ENCODE peak calls at places on chromosomes 2 and 18, in four cellular contexts. X is GM12878, K is HepG2, Q is H1. H is an unnamed sample. For H3K4me1, the result is how much of the 10 kb centered on the place peaks cover.

GRCh38 chr2:112149866-112150435 is 11.8 kb downstream of the FBLN7 start:
- DNase-seq in Q (peak), X (no peak), K (no peak), H (no peak)

GRCh38 chr2:10371441-10372194 is 68.9 kb downstream of the HPCAL1 start:
- DNase-seq in X (no peak), K (no peak), Q (no peak), H (no peak)

GRCh38 chr2:29033172-29033571 is 41.2 kb downstream of the PCARE start:
- DNase-seq in Q (no peak), K (no peak), X (no peak), H (peak)

GRCh38 chr2:129480790-129481189 is 498.7 kb upstream of the RAB6C start:
- DNase-seq in K (no peak), X (no peak), Q (peak), H (no peak)

GRCh38 chr2:3730646-3731045 is 27.3 kb downstream of the DCDC2C start:
- DNase-seq in X (no peak), Q (no peak), K (no peak), H (no peak)

GRCh38 chr2:237451582-237452469 is 35.2 kb upstream of the MLPH start:
- DNase-seq in X (no peak), Q (peak), K (no peak), H (no peak)

GRCh38 chr2:117931978-117932377 is 81.9 kb downstream of the CCDC93 start:
- DNase-seq in X (no peak), K (no peak), Q (no peak), H (no peak)

GRCh38 chr2:3302751-3303582 is 74.7 kb downstream of the EIPR1 start:
- DNase-seq in K (peak), X (no peak), Q (no peak), H (no peak)

GRCh38 chr2:112584891-112585250 is 462 bp downstream of the CHCHD5 start:
- DNase-seq in Q (no peak), X (no peak), K (no peak), H (no peak)

GRCh38 chr18:76544511-76545350 is 49.7 kb upstream of the ZNF516 start:
- DNase-seq in K (no peak), X (no peak), Q (no peak), H (no peak)

GRCh38 chr2:56084117-56084936 is 99.5 kb upstream of the CCDC85A start:
- DNase-seq in Q (no peak), X (no peak), K (no peak), H (no peak)

GRCh38 chr2:150066490-150066889 is 421.0 kb downstream of the RND3 start:
- DNase-seq in Q (no peak), X (no peak), K (no peak), H (no peak)

GRCh38 chr2:235005603-235006259 is 53.9 kb downstream of the SH3BP4 start:
- DNase-seq in Q (peak), K (peak), X (no peak), H (peak)

GRCh38 chr2:157662401-157662800 is 33.7 kb upstream of the ACVR1C start:
- DNase-seq in K (no peak), Q (no peak), X (no peak), H (no peak)

GRCh38 chr2:39033980-39034379 is 86.9 kb downstream of the SOS1 start:
- DNase-seq in K (no peak), Q (no peak), X (no peak), H (no peak)

GRCh38 chr2:120203341-120204021 is 19.7 kb downstream of the TMEM185B start:
- DNase-seq in Q (no peak), X (no peak), K (no peak), H (no peak)

GRCh38 chr18:63465059-63465458 is 11.7 kb upstream of the SERPINB5 start:
- DNase-seq in K (no peak), X (no peak), Q (no peak), H (no peak)

GRCh38 chr2:65669574-65669973 is 237.2 kb upstream of the SPRED2 start:
- DNase-seq in X (no peak), Q (no peak), K (no peak), H (no peak)

GRCh38 chr2:26610504-26611335 is 30.4 kb downstream of the CIB4 start:
- DNase-seq in K (peak), X (no peak), Q (peak), H (no peak)
- TF ChIP-seq SUZ12 in K (no peak), X (no peak), Q (no peak), H (no peak)

GRCh38 chr18:12659904-12660605 is 2.1 kb upstream of the SPIRE1 start:
- DNase-seq in X (no peak), Q (no peak), K (peak), H (no peak)

GRCh38 chr18:12656671-12657047 is 1.2 kb downstream of the SPIRE1 start:
- DNase-seq in K (no peak), X (no peak), Q (no peak), H (no peak)

GRCh38 chr18:12657849-12658829 is at the start of gene SPIRE1:
- DNase-seq in Q (peak), X (no peak), K (peak), H (no peak)

GRCh38 chr18:12654971-12655370 is 2.9 kb downstream of the SPIRE1 start:
- DNase-seq in Q (no peak), X (no peak), K (no peak), H (no peak)

GRCh38 chr18:12657048-12657848 is 659 bp downstream of the SPIRE1 start:
- DNase-seq in K (no peak), X (no peak), Q (peak), H (no peak)
- H3K4me1 ChIP-seq in K (under half), X (under half), Q (under half), H (under half)

DNA sequence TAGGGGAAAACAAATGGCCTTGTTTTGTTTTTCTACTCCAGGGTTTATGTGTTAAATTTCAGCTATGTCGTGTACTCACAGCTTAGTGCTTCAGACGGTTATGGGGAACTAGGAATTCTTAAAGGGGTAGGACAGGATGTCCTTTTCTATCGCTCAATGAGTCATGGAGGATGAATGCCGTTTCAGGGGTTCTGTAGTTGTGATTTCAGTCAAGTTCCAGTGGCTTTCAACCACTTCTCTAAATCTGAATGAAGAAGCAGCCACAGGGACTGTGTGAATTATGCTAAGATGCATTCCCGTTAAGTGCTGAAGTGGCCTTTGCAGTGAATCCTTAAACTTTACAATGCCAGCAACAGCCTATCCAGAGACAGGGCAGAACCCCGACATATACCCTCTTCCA is 1231.7 kb upstream of the ZEB2 start:
- DNase-seq in Q (no peak), K (no peak), X (peak), H (peak)
- TF ChIP-seq SUZ12 in Q (no peak), K (no peak), X (no peak), H (no peak)

DNA sequence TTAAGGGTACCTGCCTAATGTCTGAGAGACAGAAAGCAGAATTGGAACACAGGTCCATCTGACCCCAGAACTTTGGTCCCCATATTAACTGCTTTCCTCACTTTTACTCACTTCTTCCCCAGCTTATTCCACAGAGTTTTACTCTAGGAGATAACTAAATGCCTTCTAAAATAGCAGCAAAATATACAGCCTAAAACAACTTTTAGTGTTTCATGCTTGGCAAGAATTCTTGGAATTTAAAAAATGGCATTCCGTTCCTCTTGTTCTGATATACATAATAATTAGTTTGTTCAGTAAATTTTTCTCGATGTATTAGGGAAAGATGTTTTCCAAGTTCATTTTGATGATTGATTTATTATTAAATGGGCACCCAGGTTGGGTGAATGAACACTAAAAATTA is 151.9 kb downstream of the FHOD3 start:
- DNase-seq in K (no peak), X (no peak), Q (no peak), H (no peak)
- H3K4me1 ChIP-seq in K (under half), X (under half), Q (under half), H (under half)

DNA sequence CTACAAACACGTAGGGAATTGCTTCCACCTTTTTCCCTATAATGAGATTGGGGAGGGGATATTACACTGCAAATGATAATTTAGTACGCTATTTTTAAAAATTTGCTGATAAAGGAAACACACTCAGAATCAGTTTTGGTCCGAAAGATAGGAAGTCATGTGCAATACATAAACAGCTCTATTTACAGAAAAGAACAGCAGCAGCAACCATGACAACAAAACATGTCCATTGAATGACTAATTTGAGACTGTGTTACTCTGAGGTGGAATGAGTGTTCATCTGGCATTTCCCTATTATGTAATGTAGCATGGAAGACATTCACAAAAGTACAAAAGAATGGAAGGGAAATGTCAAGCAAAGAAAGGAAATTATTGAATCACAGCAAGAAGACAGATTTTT is 337.2 kb downstream of the NBAS start:
- DNase-seq in X (no peak), K (no peak), Q (no peak), H (no peak)
- TF ChIP-seq SUZ12 in X (no peak), K (no peak), Q (no peak), H (no peak)

GRCh38 chr2:46355756-46356155 is 58.5 kb downstream of the EPAS1 start:
- DNase-seq in X (no peak), Q (no peak), K (no peak), H (no peak)
- H3K4me1 ChIP-seq in X (under half), Q (under half), K (under half), H (under half)

GRCh38 chr2:187567126-187567525 is 12.9 kb upstream of the TFPI start:
- DNase-seq in Q (no peak), X (no peak), K (peak), H (no peak)

GRCh38 chr2:187566266-187566665 is 12.0 kb upstream of the TFPI start:
- DNase-seq in K (no peak), Q (no peak), X (no peak), H (no peak)

GRCh38 chr2:187566712-187567111 is 12.5 kb upstream of the TFPI start:
- DNase-seq in Q (no peak), K (no peak), X (no peak), H (no peak)

GRCh38 chr2:187569042-187569441 is 14.8 kb upstream of the TFPI start:
- DNase-seq in Q (no peak), K (no peak), X (no peak), H (no peak)

GRCh38 chr2:187569571-187569970 is 15.3 kb upstream of the TFPI start:
- DNase-seq in K (no peak), Q (no peak), X (no peak), H (no peak)
- TF ChIP-seq SUZ12 in K (no peak), Q (no peak), X (no peak), H (no peak)

H was measured in NT2/D1.